ENCODE peak calls at places on chromosomes 2 and 18, in five cellular contexts. M is MM.1S, H is colonic mucosa, C is tibial artery, V is transverse colon. L is an unnamed sample.

GRCh38 chr2:85705680-85706039 is 11.5 kb downstream of the GNLY start:
- DNase-seq in M (no peak), H (no peak), C (peak), V (peak), L (no peak)

GRCh38 chr2:208541982-208542464 is 135.4 kb downstream of the PTH2R start:
- DNase-seq in M (peak), H (no peak), C (no peak), V (no peak), L (no peak)

GRCh38 chr2:231545105-231545902 is 15.1 kb upstream of the NMUR1 start:
- DNase-seq in M (peak), H (peak), C (peak), V (peak), L (no peak)

GRCh38 chr2:113052767-113053166 is at the start of gene IL36B:
- DNase-seq in M (no peak), H (no peak), C (no peak), V (no peak), L (no peak)

GRCh38 chr18:72206814-72207213 is 337.3 kb downstream of the CBLN2 start:
- DNase-seq in M (no peak), H (no peak), C (no peak), V (no peak), L (no peak)

GRCh38 chr18:50686409-50686808 is 126.5 kb downstream of the MAPK4 start:
- DNase-seq in M (no peak), H (no peak), C (no peak), V (no peak), L (no peak)

GRCh38 chr2:69731575-69731974 is 10.4 kb upstream of the ANXA4 start:
- DNase-seq in M (no peak), H (no peak), C (no peak), V (no peak), L (no peak)

GRCh38 chr2:74577448-74577847 is 22.9 kb downstream of the DOK1 start:
- DNase-seq in M (no peak), H (no peak), C (no peak), V (no peak), L (no peak)

GRCh38 chr2:143824796-143825195 is 695.1 kb downstream of the ZEB2 start:
- DNase-seq in M (no peak), H (no peak), C (no peak), V (no peak), L (no peak)

GRCh38 chr2:109434351-109434750 is 179.4 kb downstream of the SEPTIN10 start:
- DNase-seq in M (no peak), H (no peak), C (no peak), V (no peak), L (no peak)

GRCh38 chr18:23038712-23039111 is 96.6 kb upstream of the CABLES1 start:
- DNase-seq in M (no peak), H (no peak), C (no peak), V (no peak), L (no peak)

GRCh38 chr2:165852394-165852793 is 58.3 kb upstream of the GALNT3 start:
- DNase-seq in M (no peak), H (no peak), C (no peak), V (no peak), L (no peak)

GRCh38 chr18:32422185-32422584 is 48.5 kb downstream of the GAREM1 start:
- DNase-seq in M (no peak), H (no peak), C (no peak), V (no peak), L (no peak)

GRCh38 chr2:219448099-219448775 is 13.6 kb downstream of the SPEG start:
- DNase-seq in M (no peak), H (no peak), C (no peak), V (no peak), L (no peak)

DNA sequence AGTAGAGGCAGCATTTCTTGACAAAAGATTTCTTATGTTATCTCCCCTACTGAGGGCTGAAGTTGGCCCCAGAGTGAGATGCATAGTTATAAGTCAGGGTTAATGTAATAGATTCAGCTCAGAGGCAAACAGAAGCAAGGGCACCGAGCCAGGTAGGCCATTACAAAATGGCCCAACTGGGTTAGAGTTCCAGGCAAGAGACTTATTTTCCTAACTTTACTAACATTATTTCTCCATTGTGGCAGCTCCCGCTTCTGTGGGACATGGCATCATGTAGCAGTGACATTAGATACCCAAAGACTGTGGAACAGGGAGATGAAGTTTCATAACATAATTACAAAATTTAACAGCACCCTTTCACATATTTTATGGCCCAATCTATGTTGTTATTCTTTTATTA is 27.1 kb downstream of the TSPYL6 start:
- DNase-seq in M (no peak), H (no peak), C (peak), V (no peak), L (peak)
- H3K4me3 ChIP-seq in M (no peak), H (no peak), C (no peak), V (no peak), L (no peak)

GRCh38 chr2:104857262-104858221 is 3.6 kb downstream of the POU3F3 start:
- DNase-seq in M (no peak), H (no peak), C (no peak), V (no peak), L (no peak)
- H3K4me3 ChIP-seq in M (no peak), H (no peak), C (no peak), V (no peak), L (no peak)

DNA sequence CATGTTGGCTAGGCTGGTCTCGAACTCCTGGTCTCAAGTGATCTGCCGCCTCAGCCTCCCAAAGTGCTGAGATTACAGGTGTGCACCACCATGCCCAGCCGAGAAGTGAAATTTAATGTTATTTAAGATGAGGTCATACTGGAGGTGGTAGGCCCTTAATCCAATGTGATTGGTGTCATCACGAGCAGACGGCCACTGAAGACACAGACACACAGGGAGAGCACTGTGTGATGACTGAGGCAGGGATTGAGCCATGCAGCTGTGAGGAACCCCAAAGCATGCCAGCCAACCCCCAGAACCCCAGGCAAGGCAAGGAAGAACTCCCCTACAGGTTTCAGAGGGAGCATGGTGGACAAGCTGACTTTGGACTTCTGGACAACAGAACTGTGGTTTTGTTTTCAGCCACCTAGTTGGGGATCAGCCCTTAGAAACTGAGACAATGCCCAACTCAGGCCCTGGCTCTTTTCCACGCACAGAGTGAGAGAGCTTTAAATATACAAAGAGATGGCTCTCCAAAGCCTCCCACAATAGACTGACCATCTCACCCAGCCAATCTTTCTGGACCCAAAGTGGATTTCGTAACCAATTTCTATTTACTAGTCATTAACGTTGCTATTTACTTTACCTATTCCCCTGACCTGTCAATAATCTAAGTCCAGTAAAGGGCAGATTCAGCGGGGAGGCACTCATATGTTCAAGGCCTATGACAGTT is 34.2 kb downstream of the TBC1D8 start:
- DNase-seq in M (no peak), H (no peak), C (no peak), V (no peak), L (no peak)
- H3K4me3 ChIP-seq in M (no peak), H (no peak), C (no peak), V (no peak), L (no peak)

GRCh38 chr2:63049291-63050185 is 1.1 kb upstream of the OTX1 start:
- DNase-seq in M (no peak), H (no peak), C (no peak), V (no peak), L (no peak)

GRCh38 chr2:63047534-63048281 is 2.9 kb upstream of the OTX1 start:
- DNase-seq in M (no peak), H (peak), C (no peak), V (peak), L (no peak)

GRCh38 chr2:63044360-63045327 is 6.0 kb upstream of the OTX1 start:
- DNase-seq in M (no peak), H (no peak), C (no peak), V (no peak), L (no peak)

GRCh38 chr2:63048367-63049171 is 2.1 kb upstream of the OTX1 start:
- DNase-seq in M (no peak), H (peak), C (no peak), V (no peak), L (no peak)

DNA sequence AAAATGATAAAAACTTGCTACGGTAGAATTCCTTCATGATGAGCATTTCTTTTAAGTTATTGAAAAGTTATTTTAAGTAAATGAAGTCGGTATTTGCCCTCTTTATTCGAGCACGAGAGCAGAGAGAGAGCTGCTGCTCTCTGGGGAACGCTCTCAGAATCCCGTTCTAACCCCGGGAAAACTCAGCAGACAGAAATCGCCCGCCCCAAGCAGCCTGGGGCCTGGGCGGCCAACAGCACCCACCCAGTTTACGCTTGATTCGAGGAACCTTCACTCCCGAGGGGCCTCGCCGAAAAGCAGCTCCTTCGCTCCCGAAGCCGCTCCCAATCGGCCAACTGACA is 3.5 kb upstream of the OTX1 start:
- DNase-seq in M (no peak), H (no peak), C (no peak), V (no peak), L (no peak)
- H3K4me3 ChIP-seq in M (no peak), H (peak), C (no peak), V (no peak), L (no peak)

DNA sequence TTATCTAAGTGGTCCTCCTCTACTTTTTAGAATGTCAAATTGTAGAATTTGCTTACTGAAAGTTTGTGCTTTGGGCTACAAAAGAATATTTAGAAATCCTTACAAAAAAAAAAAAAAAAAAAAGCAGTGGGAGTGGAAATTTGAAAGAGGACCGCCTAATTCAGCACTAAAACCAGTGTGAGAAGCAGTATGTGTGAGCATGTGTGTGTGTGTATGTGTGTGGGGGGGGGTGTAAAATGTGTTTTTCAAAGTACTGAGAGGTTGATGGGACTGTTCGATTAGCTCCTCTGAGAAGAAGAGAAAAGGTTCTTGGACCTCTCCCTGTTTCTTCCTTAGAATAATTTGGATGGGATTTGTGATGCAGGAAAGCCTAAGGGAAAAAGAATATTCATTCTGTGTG is at the start of gene VIT:
- DNase-seq in M (no peak), H (no peak), C (peak), V (no peak), L (no peak)
- H3K4me3 ChIP-seq in M (no peak), H (no peak), C (peak), V (no peak), L (peak)

DNA sequence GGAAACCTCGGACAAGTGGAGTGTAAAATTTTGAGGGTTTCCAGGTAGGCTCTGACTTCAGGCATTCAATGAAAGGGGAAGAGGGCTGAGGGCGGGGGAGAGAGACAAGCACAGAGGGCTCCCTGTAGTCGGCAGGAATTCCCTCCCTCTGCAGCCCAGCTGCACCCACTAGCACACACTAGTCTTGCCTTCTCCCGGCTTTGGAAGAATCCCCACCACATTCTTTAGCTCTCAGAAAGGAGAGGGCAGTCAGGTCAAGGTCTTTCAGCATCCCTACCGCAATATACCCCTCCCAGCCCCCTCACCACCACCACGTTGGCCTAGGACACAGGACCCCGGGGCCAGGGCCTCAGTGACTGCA is 9.7 kb upstream of the SATB2 start:
- DNase-seq in M (no peak), H (peak), C (no peak), V (no peak), L (no peak)
- H3K4me3 ChIP-seq in M (no peak), H (no peak), C (no peak), V (no peak), L (no peak)